ENCODE peak calls at places on chromosomes 2 and 18, in nine cellular contexts. One of them, this sample, is unnamed.
A peak's percentile ranks its signal among the peaks of the same experiment; 100 is the strongest.

GRCh38 chr2:237556773-237557632 is 9.4 kb upstream of the PRLH start:
- DNase-seq in AG04449: no peak
- DNase-seq in neural progenitor cell: no peak
- DNase-seq in tibial nerve: no peak
- DNase-seq in GM13977: peak; percentile 79
- DNase-seq in upper lobe of right lung: no peak
- DNase-seq in cardiac muscle cell: no peak
- DNase-seq in HCEC 1CT: no peak
- DNase-seq in mucosa of gallbladder: no peak
- DNase-seq in this sample: peak; percentile 73

GRCh38 chr2:217746741-217747287 is 256.0 kb downstream of the TNS1 start:
- DNase-seq in neural progenitor cell: no peak
- DNase-seq in cardiac muscle cell: no peak
- DNase-seq in GM13977: no peak
- DNase-seq in AG04449: no peak
- DNase-seq in HCEC 1CT: no peak
- DNase-seq in mucosa of gallbladder: no peak
- DNase-seq in upper lobe of right lung: no peak
- DNase-seq in tibial nerve: no peak
- DNase-seq in this sample: no peak

GRCh38 chr2:74419345-74419744 is 2.1 kb downstream of the C2orf81 start:
- DNase-seq in mucosa of gallbladder: no peak
- DNase-seq in upper lobe of right lung: no peak
- DNase-seq in AG04449: no peak
- DNase-seq in tibial nerve: no peak
- DNase-seq in HCEC 1CT: no peak
- DNase-seq in neural progenitor cell: no peak
- DNase-seq in cardiac muscle cell: no peak
- DNase-seq in GM13977: no peak
- DNase-seq in this sample: no peak

GRCh38 chr18:22813648-22814328 is 119.3 kb upstream of the RBBP8 start:
- DNase-seq in neural progenitor cell: peak; percentile 60
- DNase-seq in GM13977: peak; percentile 33
- DNase-seq in mucosa of gallbladder: no peak
- DNase-seq in AG04449: no peak
- DNase-seq in HCEC 1CT: peak; percentile 56
- DNase-seq in cardiac muscle cell: peak; percentile 70
- DNase-seq in tibial nerve: no peak
- DNase-seq in upper lobe of right lung: no peak
- DNase-seq in this sample: no peak

GRCh38 chr2:129673234-129673633 is 306.2 kb upstream of the RAB6C start:
- DNase-seq in cardiac muscle cell: no peak
- DNase-seq in AG04449: no peak
- DNase-seq in neural progenitor cell: no peak
- DNase-seq in tibial nerve: no peak
- DNase-seq in mucosa of gallbladder: no peak
- DNase-seq in upper lobe of right lung: no peak
- DNase-seq in HCEC 1CT: no peak
- DNase-seq in GM13977: no peak
- DNase-seq in this sample: no peak

GRCh38 chr18:42828881-42829280 is 286.6 kb downstream of the RIT2 start:
- DNase-seq in neural progenitor cell: no peak
- DNase-seq in AG04449: no peak
- DNase-seq in cardiac muscle cell: no peak
- DNase-seq in upper lobe of right lung: no peak
- DNase-seq in mucosa of gallbladder: no peak
- DNase-seq in GM13977: no peak
- DNase-seq in HCEC 1CT: no peak
- DNase-seq in tibial nerve: no peak
- DNase-seq in this sample: no peak

GRCh38 chr2:45494275-45494977 is 116.6 kb downstream of the SRBD1 start:
- DNase-seq in AG04449: peak; percentile 31
- DNase-seq in upper lobe of right lung: no peak
- DNase-seq in HCEC 1CT: peak; percentile 54
- DNase-seq in tibial nerve: no peak
- DNase-seq in mucosa of gallbladder: no peak
- DNase-seq in neural progenitor cell: peak; percentile 80
- DNase-seq in cardiac muscle cell: peak; percentile 88
- DNase-seq in GM13977: peak; percentile 50
- DNase-seq in this sample: peak; percentile 3

GRCh38 chr2:27735263-27735904 is 36.1 kb upstream of the MRPL33 start:
- DNase-seq in cardiac muscle cell: peak; percentile 90
- DNase-seq in tibial nerve: peak; percentile 46
- DNase-seq in GM13977: no peak
- DNase-seq in mucosa of gallbladder: peak; percentile 62
- DNase-seq in neural progenitor cell: peak; percentile 77
- DNase-seq in upper lobe of right lung: peak; percentile 94
- DNase-seq in HCEC 1CT: peak; percentile 37
- DNase-seq in AG04449: no peak
- DNase-seq in this sample: no peak

GRCh38 chr2:157172866-157173578 is 84.5 kb upstream of the GALNT5 start:
- DNase-seq in neural progenitor cell: no peak
- DNase-seq in GM13977: no peak
- DNase-seq in tibial nerve: no peak
- DNase-seq in AG04449: no peak
- DNase-seq in upper lobe of right lung: no peak
- DNase-seq in mucosa of gallbladder: no peak
- DNase-seq in HCEC 1CT: peak; percentile 38
- DNase-seq in cardiac muscle cell: peak; percentile 68
- DNase-seq in this sample: no peak

GRCh38 chr18:62741118-62741566 is 25.8 kb downstream of the PHLPP1 start:
- DNase-seq in AG04449: no peak
- DNase-seq in cardiac muscle cell: peak; percentile 64
- DNase-seq in neural progenitor cell: no peak
- DNase-seq in HCEC 1CT: peak; percentile 15
- DNase-seq in tibial nerve: no peak
- DNase-seq in mucosa of gallbladder: peak; percentile 31
- DNase-seq in GM13977: no peak
- DNase-seq in upper lobe of right lung: no peak
- DNase-seq in this sample: no peak

GRCh38 chr2:220353897-220354296 is 726.5 kb downstream of the SLC4A3 start:
- DNase-seq in GM13977: no peak
- DNase-seq in tibial nerve: no peak
- DNase-seq in cardiac muscle cell: peak; percentile 6
- DNase-seq in neural progenitor cell: no peak
- DNase-seq in mucosa of gallbladder: no peak
- DNase-seq in AG04449: peak; percentile 64
- DNase-seq in HCEC 1CT: no peak
- DNase-seq in upper lobe of right lung: no peak
- DNase-seq in this sample: no peak

GRCh38 chr18:74806073-74806472 is 208.4 kb downstream of the ZNF407 start:
- DNase-seq in HCEC 1CT: no peak
- DNase-seq in cardiac muscle cell: no peak
- DNase-seq in tibial nerve: no peak
- DNase-seq in AG04449: no peak
- DNase-seq in GM13977: no peak
- DNase-seq in mucosa of gallbladder: no peak
- DNase-seq in neural progenitor cell: no peak
- DNase-seq in upper lobe of right lung: peak; percentile 66
- DNase-seq in this sample: no peak

GRCh38 chr2:140580799-140581198 is 1550.0 kb downstream of the LRP1B start:
- DNase-seq in AG04449: no peak
- DNase-seq in mucosa of gallbladder: no peak
- DNase-seq in neural progenitor cell: no peak
- DNase-seq in HCEC 1CT: peak; percentile 48
- DNase-seq in GM13977: no peak
- DNase-seq in upper lobe of right lung: no peak
- DNase-seq in tibial nerve: no peak
- DNase-seq in cardiac muscle cell: peak; percentile 33
- DNase-seq in this sample: no peak